ENCODE peak calls at places on chromosome 11, in seven cellular contexts. One of them, this sample, is unnamed.

GRCh38 chr11:103659138-103659734 is 377.2 kb upstream of the DDI1 start:
- DNase-seq in AG09309: no peak
- DNase-seq in DND-41: no peak
- DNase-seq in body of pancreas: no peak
- DNase-seq in heart right ventricle: no peak
- DNase-seq in epithelial cell of esophagus: no peak
- DNase-seq in AG04450: no peak
- DNase-seq in this sample: peak; percentile 33

GRCh38 chr11:122235615-122236014 is 119.6 kb upstream of the BLID start:
- DNase-seq in AG09309: peak; percentile 94
- DNase-seq in DND-41: no peak
- DNase-seq in body of pancreas: peak; percentile 73
- DNase-seq in heart right ventricle: peak; percentile 20
- DNase-seq in epithelial cell of esophagus: peak; percentile 65
- DNase-seq in AG04450: peak; percentile 94
- DNase-seq in this sample: peak; percentile 85

GRCh38 chr11:125170406-125171031 is 6.0 kb downstream of the PKNOX2 start:
- DNase-seq in AG09309: no peak
- DNase-seq in DND-41: no peak
- DNase-seq in body of pancreas: peak; percentile 59
- DNase-seq in heart right ventricle: peak; percentile 78
- DNase-seq in epithelial cell of esophagus: no peak
- DNase-seq in AG04450: peak; percentile 84
- DNase-seq in this sample: peak; percentile 98

GRCh38 chr11:76793391-76793811 is 10.2 kb downstream of the TSKU start:
- DNase-seq in AG09309: no peak
- DNase-seq in DND-41: no peak
- DNase-seq in body of pancreas: no peak
- DNase-seq in heart right ventricle: no peak
- DNase-seq in epithelial cell of esophagus: no peak
- DNase-seq in AG04450: no peak
- DNase-seq in this sample: no peak

GRCh38 chr11:66081505-66081904 is 11.4 kb downstream of the PACS1 start:
- DNase-seq in AG09309: no peak
- DNase-seq in DND-41: peak; percentile 81
- DNase-seq in body of pancreas: peak; percentile 83
- DNase-seq in heart right ventricle: peak; percentile 26
- DNase-seq in epithelial cell of esophagus: peak; percentile 95
- DNase-seq in AG04450: no peak
- DNase-seq in this sample: peak; percentile 50

GRCh38 chr11:67541198-67541597 is 18.0 kb upstream of the CABP2 start:
- DNase-seq in AG09309: no peak
- DNase-seq in DND-41: no peak
- DNase-seq in body of pancreas: no peak
- DNase-seq in heart right ventricle: no peak
- DNase-seq in epithelial cell of esophagus: no peak
- DNase-seq in AG04450: no peak
- DNase-seq in this sample: no peak

GRCh38 chr11:71302534-71302909 is 50.1 kb upstream of the SHANK2 start:
- DNase-seq in AG09309: no peak
- DNase-seq in DND-41: no peak
- DNase-seq in body of pancreas: no peak
- DNase-seq in heart right ventricle: no peak
- DNase-seq in epithelial cell of esophagus: no peak
- DNase-seq in AG04450: no peak
- DNase-seq in this sample: no peak

GRCh38 chr11:129960216-129961214 is 42.1 kb downstream of the PRDM10 start:
- DNase-seq in AG09309: peak; percentile 47
- DNase-seq in DND-41: no peak
- DNase-seq in body of pancreas: no peak
- DNase-seq in heart right ventricle: no peak
- DNase-seq in epithelial cell of esophagus: peak; percentile 75
- DNase-seq in AG04450: peak; percentile 72
- DNase-seq in this sample: peak; percentile 91

GRCh38 chr11:65448418-65449196 is 26.0 kb downstream of the NEAT1 start:
- DNase-seq in AG09309: no peak
- DNase-seq in DND-41: no peak
- DNase-seq in body of pancreas: peak; percentile 39
- DNase-seq in heart right ventricle: no peak
- DNase-seq in epithelial cell of esophagus: peak; percentile 84
- DNase-seq in AG04450: no peak
- DNase-seq in this sample: peak; percentile 89

GRCh38 chr11:78266451-78266850 is 77.7 kb downstream of the USP35 start:
- DNase-seq in AG09309: no peak
- DNase-seq in DND-41: no peak
- DNase-seq in body of pancreas: no peak
- DNase-seq in heart right ventricle: no peak
- DNase-seq in epithelial cell of esophagus: no peak
- DNase-seq in AG04450: no peak
- DNase-seq in this sample: no peak

GRCh38 chr11:19546325-19546724 is 166.3 kb upstream of the NAV2 start:
- DNase-seq in AG09309: no peak
- DNase-seq in DND-41: no peak
- DNase-seq in body of pancreas: no peak
- DNase-seq in heart right ventricle: no peak
- DNase-seq in epithelial cell of esophagus: no peak
- DNase-seq in AG04450: no peak
- DNase-seq in this sample: peak; percentile 14

GRCh38 chr11:2812371-2812991 is 73.1 kb downstream of the CDKN1C start:
- DNase-seq in AG09309: no peak
- DNase-seq in DND-41: no peak
- DNase-seq in body of pancreas: peak; percentile 40
- DNase-seq in heart right ventricle: peak; percentile 72
- DNase-seq in epithelial cell of esophagus: no peak
- DNase-seq in AG04450: no peak
- DNase-seq in this sample: peak; percentile 45

GRCh38 chr11:90330632-90331031 is 107.8 kb upstream of the CHORDC1 start:
- DNase-seq in AG09309: no peak
- DNase-seq in DND-41: no peak
- DNase-seq in body of pancreas: no peak
- DNase-seq in heart right ventricle: no peak
- DNase-seq in epithelial cell of esophagus: peak; percentile 1
- DNase-seq in AG04450: no peak
- DNase-seq in this sample: no peak

GRCh38 chr11:71078482-71078881 is 173.9 kb downstream of the SHANK2 start:
- DNase-seq in AG09309: no peak
- DNase-seq in DND-41: no peak
- DNase-seq in body of pancreas: no peak
- DNase-seq in heart right ventricle: no peak
- DNase-seq in epithelial cell of esophagus: peak; percentile 54
- DNase-seq in AG04450: no peak
- DNase-seq in this sample: no peak

GRCh38 chr11:92316410-92316809 is 91.8 kb downstream of the FAT3 start:
- DNase-seq in AG09309: no peak
- DNase-seq in DND-41: no peak
- DNase-seq in body of pancreas: no peak
- DNase-seq in heart right ventricle: no peak
- DNase-seq in epithelial cell of esophagus: no peak
- DNase-seq in AG04450: no peak
- DNase-seq in this sample: no peak

GRCh38 chr11:84465040-84465439 is 1162.1 kb downstream of the DLG2 start:
- DNase-seq in AG09309: peak; percentile 52
- DNase-seq in DND-41: no peak
- DNase-seq in body of pancreas: peak; percentile 5
- DNase-seq in heart right ventricle: no peak
- DNase-seq in epithelial cell of esophagus: no peak
- DNase-seq in AG04450: no peak
- DNase-seq in this sample: no peak

GRCh38 chr11:117438371-117439000 is 110.8 kb downstream of the CEP164 start:
- DNase-seq in AG09309: no peak
- DNase-seq in DND-41: no peak
- DNase-seq in body of pancreas: no peak
- DNase-seq in heart right ventricle: no peak
- DNase-seq in epithelial cell of esophagus: peak; percentile 71
- DNase-seq in AG04450: no peak
- DNase-seq in this sample: no peak

GRCh38 chr11:104547996-104548661 is 350.1 kb downstream of the CASP12 start:
- DNase-seq in AG09309: no peak
- DNase-seq in DND-41: no peak
- DNase-seq in body of pancreas: no peak
- DNase-seq in heart right ventricle: no peak
- DNase-seq in epithelial cell of esophagus: peak; percentile 84
- DNase-seq in AG04450: no peak
- DNase-seq in this sample: peak; percentile 58

GRCh38 chr11:8871283-8871775 is 39.7 kb upstream of the AKIP1 start:
- DNase-seq in AG09309: peak; percentile 76
- DNase-seq in DND-41: no peak
- DNase-seq in body of pancreas: peak; percentile 66
- DNase-seq in heart right ventricle: peak; percentile 72
- DNase-seq in epithelial cell of esophagus: peak; percentile 58
- DNase-seq in AG04450: peak; percentile 87
- DNase-seq in this sample: peak; percentile 93

GRCh38 chr11:2592559-2593392 is 107.0 kb downstream of the KCNQ1OT1 start:
- DNase-seq in AG09309: no peak
- DNase-seq in DND-41: no peak
- DNase-seq in body of pancreas: no peak
- DNase-seq in heart right ventricle: peak; percentile 5
- DNase-seq in epithelial cell of esophagus: no peak
- DNase-seq in AG04450: no peak
- DNase-seq in this sample: no peak

GRCh38 chr11:113022267-113022666 is 61.0 kb downstream of the NCAM1 start:
- DNase-seq in AG09309: no peak
- DNase-seq in DND-41: no peak
- DNase-seq in body of pancreas: no peak
- DNase-seq in heart right ventricle: no peak
- DNase-seq in epithelial cell of esophagus: no peak
- DNase-seq in AG04450: no peak
- DNase-seq in this sample: no peak

GRCh38 chr11:126989942-126990715 is 10.4 kb downstream of the KIRREL3 start:
- DNase-seq in AG09309: peak; percentile 43
- DNase-seq in DND-41: peak; percentile 76
- DNase-seq in body of pancreas: peak; percentile 70
- DNase-seq in heart right ventricle: peak; percentile 65
- DNase-seq in epithelial cell of esophagus: peak; percentile 50
- DNase-seq in AG04450: peak; percentile 46
- DNase-seq in this sample: peak; percentile 66

GRCh38 chr11:14446701-14447169 is 52.9 kb downstream of the COPB1 start:
- DNase-seq in AG09309: no peak
- DNase-seq in DND-41: no peak
- DNase-seq in body of pancreas: no peak
- DNase-seq in heart right ventricle: no peak
- DNase-seq in epithelial cell of esophagus: peak; percentile 57
- DNase-seq in AG04450: no peak
- DNase-seq in this sample: peak; percentile 60

GRCh38 chr11:33692013-33692504 is 8.6 kb downstream of the C11orf91 start:
- DNase-seq in AG09309: peak; percentile 87
- DNase-seq in DND-41: no peak
- DNase-seq in body of pancreas: peak; percentile 90
- DNase-seq in heart right ventricle: no peak
- DNase-seq in epithelial cell of esophagus: peak; percentile 95
- DNase-seq in AG04450: peak; percentile 91
- DNase-seq in this sample: peak; percentile 99

GRCh38 chr11:19083166-19083565 is 22.6 kb upstream of the MRGPRX2 start:
- DNase-seq in AG09309: no peak
- DNase-seq in DND-41: no peak
- DNase-seq in body of pancreas: no peak
- DNase-seq in heart right ventricle: no peak
- DNase-seq in epithelial cell of esophagus: peak; percentile 25
- DNase-seq in AG04450: no peak
- DNase-seq in this sample: no peak

GRCh38 chr11:12677131-12677530 is 2.9 kb downstream of the TEAD1 start:
- DNase-seq in AG09309: no peak
- DNase-seq in DND-41: no peak
- DNase-seq in body of pancreas: no peak
- DNase-seq in heart right ventricle: no peak
- DNase-seq in epithelial cell of esophagus: peak; percentile 33
- DNase-seq in AG04450: no peak
- DNase-seq in this sample: no peak

GRCh38 chr11:118485273-118485672 is 42.0 kb upstream of the TTC36 start:
- DNase-seq in AG09309: no peak
- DNase-seq in DND-41: no peak
- DNase-seq in body of pancreas: no peak
- DNase-seq in heart right ventricle: no peak
- DNase-seq in epithelial cell of esophagus: no peak
- DNase-seq in AG04450: no peak
- DNase-seq in this sample: peak; percentile 8
- TF ChIP-seq CTCF in AG09309: no peak
- TF ChIP-seq CTCF in DND-41: peak; percentile 27
- TF ChIP-seq CTCF in body of pancreas: no peak
- TF ChIP-seq CTCF in heart right ventricle: no peak
- TF ChIP-seq CTCF in epithelial cell of esophagus: no peak
- TF ChIP-seq CTCF in AG04450: peak; percentile 19
- TF ChIP-seq CTCF in this sample: peak; percentile 35

GRCh38 chr11:69637601-69637955 is 3.4 kb upstream of the CCND1 start:
- DNase-seq in AG09309: no peak
- DNase-seq in DND-41: no peak
- DNase-seq in body of pancreas: no peak
- DNase-seq in heart right ventricle: no peak
- DNase-seq in epithelial cell of esophagus: no peak
- DNase-seq in AG04450: no peak
- DNase-seq in this sample: no peak
- H3K4me3 ChIP-seq in AG09309: peak overlapping the region; percentile 73
- H3K4me3 ChIP-seq in DND-41: no peak overlapping the region
- H3K4me3 ChIP-seq in body of pancreas: no peak overlapping the region
- H3K4me3 ChIP-seq in heart right ventricle: peak overlapping the region; percentile 89
- H3K4me3 ChIP-seq in epithelial cell of esophagus: peak overlapping the region; percentile 89
- H3K4me3 ChIP-seq in AG04450: no peak overlapping the region
- H3K4me3 ChIP-seq in this sample: peak overlapping the region; percentile 96

GRCh38 chr11:24239016-24239720 is 257.7 kb upstream of the LUZP2 start:
- DNase-seq in AG09309: no peak
- DNase-seq in DND-41: no peak
- DNase-seq in body of pancreas: no peak
- DNase-seq in heart right ventricle: no peak
- DNase-seq in epithelial cell of esophagus: peak; percentile 18
- DNase-seq in AG04450: peak; percentile 69
- DNase-seq in this sample: peak; percentile 82

GRCh38 chr11:24233041-24233440 is 263.8 kb upstream of the LUZP2 start:
- DNase-seq in AG09309: no peak
- DNase-seq in DND-41: no peak
- DNase-seq in body of pancreas: no peak
- DNase-seq in heart right ventricle: no peak
- DNase-seq in epithelial cell of esophagus: peak; percentile 2
- DNase-seq in AG04450: no peak
- DNase-seq in this sample: peak; percentile 33

GRCh38 chr11:24240496-24240895 is 256.4 kb upstream of the LUZP2 start:
- DNase-seq in AG09309: no peak
- DNase-seq in DND-41: no peak
- DNase-seq in body of pancreas: no peak
- DNase-seq in heart right ventricle: no peak
- DNase-seq in epithelial cell of esophagus: no peak
- DNase-seq in AG04450: no peak
- DNase-seq in this sample: no peak

GRCh38 chr11:24239930-24240329 is 256.9 kb upstream of the LUZP2 start:
- DNase-seq in AG09309: no peak
- DNase-seq in DND-41: no peak
- DNase-seq in body of pancreas: no peak
- DNase-seq in heart right ventricle: no peak
- DNase-seq in epithelial cell of esophagus: no peak
- DNase-seq in AG04450: no peak
- DNase-seq in this sample: no peak

GRCh38 chr11:24234822-24235508 is 261.9 kb upstream of the LUZP2 start:
- DNase-seq in AG09309: no peak
- DNase-seq in DND-41: no peak
- DNase-seq in body of pancreas: peak; percentile 16
- DNase-seq in heart right ventricle: no peak
- DNase-seq in epithelial cell of esophagus: peak; percentile 2
- DNase-seq in AG04450: peak; percentile 32
- DNase-seq in this sample: peak; percentile 77
- TF ChIP-seq CTCF in AG09309: no peak
- TF ChIP-seq CTCF in DND-41: no peak
- TF ChIP-seq CTCF in body of pancreas: no peak
- TF ChIP-seq CTCF in heart right ventricle: no peak
- TF ChIP-seq CTCF in epithelial cell of esophagus: no peak
- TF ChIP-seq CTCF in AG04450: peak; percentile 56
- TF ChIP-seq CTCF in this sample: peak; percentile 46

GRCh38 chr11:102047305-102047924 is at the start of gene CFAP300:
- DNase-seq in AG09309: peak; percentile 13
- DNase-seq in DND-41: no peak
- DNase-seq in body of pancreas: peak; percentile 76
- DNase-seq in heart right ventricle: peak; percentile 94
- DNase-seq in epithelial cell of esophagus: peak; percentile 62
- DNase-seq in AG04450: no peak
- DNase-seq in this sample: peak; percentile 81
- H3K4me3 ChIP-seq in AG09309: peak within 1 kb of the TSS; percentile 73
- H3K4me3 ChIP-seq in DND-41: no peak within 1 kb of the TSS
- H3K4me3 ChIP-seq in body of pancreas: peak within 1 kb of the TSS; percentile 37
- H3K4me3 ChIP-seq in heart right ventricle: peak within 1 kb of the TSS; percentile 54
- H3K4me3 ChIP-seq in epithelial cell of esophagus: peak within 1 kb of the TSS; percentile 65
- H3K4me3 ChIP-seq in AG04450: peak within 1 kb of the TSS; percentile 65
- H3K4me3 ChIP-seq in this sample: peak within 1 kb of the TSS; percentile 74